ENCODE peak calls at places on chromosomes 6 and 20, in ten cellular contexts. One of them, this sample, is unnamed.

GRCh38 chr20:22974354-22974753 is 60.8 kb upstream of the SSTR4 start:
- DNase-seq in NCI-H526: no peak
- DNase-seq in T-cell: no peak
- DNase-seq in lung: no peak
- DNase-seq in NB4: peak; percentile 45
- DNase-seq in G401: no peak
- DNase-seq in Right ventricle myocardium superior: no peak
- DNase-seq in stimulated activated naive CD4-positive, alpha-beta T cell: no peak
- DNase-seq in SHP77: peak; percentile 10
- DNase-seq in activated T-cell treated with anti-CD3 and anti-CD28 coated beads for 48 hours: no peak
- DNase-seq in this sample: no peak

GRCh38 chr6:75802366-75802765 is 53.3 kb downstream of the MYO6 start:
- DNase-seq in NCI-H526: no peak
- DNase-seq in T-cell: no peak
- DNase-seq in lung: peak; percentile 36
- DNase-seq in NB4: no peak
- DNase-seq in G401: no peak
- DNase-seq in Right ventricle myocardium superior: no peak
- DNase-seq in stimulated activated naive CD4-positive, alpha-beta T cell: no peak
- DNase-seq in SHP77: no peak
- DNase-seq in activated T-cell treated with anti-CD3 and anti-CD28 coated beads for 48 hours: no peak
- DNase-seq in this sample: no peak

GRCh38 chr20:16760431-16761304 is 12.5 kb downstream of the OTOR start:
- DNase-seq in NCI-H526: no peak
- DNase-seq in T-cell: no peak
- DNase-seq in lung: no peak
- DNase-seq in NB4: no peak
- DNase-seq in G401: no peak
- DNase-seq in Right ventricle myocardium superior: no peak
- DNase-seq in stimulated activated naive CD4-positive, alpha-beta T cell: no peak
- DNase-seq in SHP77: no peak
- DNase-seq in activated T-cell treated with anti-CD3 and anti-CD28 coated beads for 48 hours: no peak
- DNase-seq in this sample: no peak

GRCh38 chr6:72787521-72788031 is 165.7 kb downstream of the KCNQ5 start:
- DNase-seq in NCI-H526: no peak
- DNase-seq in T-cell: no peak
- DNase-seq in lung: peak; percentile 29
- DNase-seq in NB4: no peak
- DNase-seq in G401: no peak
- DNase-seq in Right ventricle myocardium superior: no peak
- DNase-seq in stimulated activated naive CD4-positive, alpha-beta T cell: no peak
- DNase-seq in SHP77: no peak
- DNase-seq in activated T-cell treated with anti-CD3 and anti-CD28 coated beads for 48 hours: no peak
- DNase-seq in this sample: no peak

GRCh38 chr6:142255785-142256184 is 46.0 kb upstream of the ADGRG6 start:
- DNase-seq in NCI-H526: no peak
- DNase-seq in T-cell: no peak
- DNase-seq in lung: no peak
- DNase-seq in NB4: no peak
- DNase-seq in G401: no peak
- DNase-seq in Right ventricle myocardium superior: no peak
- DNase-seq in stimulated activated naive CD4-positive, alpha-beta T cell: no peak
- DNase-seq in SHP77: no peak
- DNase-seq in activated T-cell treated with anti-CD3 and anti-CD28 coated beads for 48 hours: no peak
- DNase-seq in this sample: no peak

GRCh38 chr6:159941286-159942113 is 27.4 kb upstream of the IGF2R start:
- DNase-seq in NCI-H526: peak; percentile 54
- DNase-seq in T-cell: peak; percentile 14
- DNase-seq in lung: no peak
- DNase-seq in NB4: peak; percentile 75
- DNase-seq in G401: peak; percentile 29
- DNase-seq in Right ventricle myocardium superior: no peak
- DNase-seq in stimulated activated naive CD4-positive, alpha-beta T cell: peak; percentile 38
- DNase-seq in SHP77: no peak
- DNase-seq in activated T-cell treated with anti-CD3 and anti-CD28 coated beads for 48 hours: no peak
- DNase-seq in this sample: peak; percentile 80

GRCh38 chr20:38132910-38133501 is 32.1 kb downstream of the TGM2 start:
- DNase-seq in NCI-H526: no peak
- DNase-seq in T-cell: no peak
- DNase-seq in lung: no peak
- DNase-seq in NB4: no peak
- DNase-seq in G401: no peak
- DNase-seq in Right ventricle myocardium superior: no peak
- DNase-seq in stimulated activated naive CD4-positive, alpha-beta T cell: no peak
- DNase-seq in SHP77: no peak
- DNase-seq in activated T-cell treated with anti-CD3 and anti-CD28 coated beads for 48 hours: no peak
- DNase-seq in this sample: no peak

GRCh38 chr6:30542915-30543314 is 13.4 kb downstream of the GNL1 start:
- DNase-seq in NCI-H526: no peak
- DNase-seq in T-cell: no peak
- DNase-seq in lung: no peak
- DNase-seq in NB4: no peak
- DNase-seq in G401: no peak
- DNase-seq in Right ventricle myocardium superior: no peak
- DNase-seq in stimulated activated naive CD4-positive, alpha-beta T cell: no peak
- DNase-seq in SHP77: no peak
- DNase-seq in activated T-cell treated with anti-CD3 and anti-CD28 coated beads for 48 hours: no peak
- DNase-seq in this sample: no peak

GRCh38 chr6:150684715-150685459 is 85.2 kb downstream of the PLEKHG1 start:
- DNase-seq in NCI-H526: no peak
- DNase-seq in T-cell: no peak
- DNase-seq in lung: no peak
- DNase-seq in NB4: no peak
- DNase-seq in G401: no peak
- DNase-seq in Right ventricle myocardium superior: no peak
- DNase-seq in stimulated activated naive CD4-positive, alpha-beta T cell: no peak
- DNase-seq in SHP77: no peak
- DNase-seq in activated T-cell treated with anti-CD3 and anti-CD28 coated beads for 48 hours: no peak
- DNase-seq in this sample: no peak

GRCh38 chr20:8144282-8145245 is 12.5 kb downstream of the PLCB1 start:
- DNase-seq in NCI-H526: no peak
- DNase-seq in T-cell: no peak
- DNase-seq in lung: no peak
- DNase-seq in NB4: peak; percentile 81
- DNase-seq in G401: no peak
- DNase-seq in Right ventricle myocardium superior: no peak
- DNase-seq in stimulated activated naive CD4-positive, alpha-beta T cell: no peak
- DNase-seq in SHP77: no peak
- DNase-seq in activated T-cell treated with anti-CD3 and anti-CD28 coated beads for 48 hours: no peak
- DNase-seq in this sample: peak; percentile 67

GRCh38 chr20:37161830-37162549 is 17.1 kb upstream of the RPN2 start:
- DNase-seq in NCI-H526: no peak
- DNase-seq in T-cell: no peak
- DNase-seq in lung: no peak
- DNase-seq in NB4: no peak
- DNase-seq in G401: no peak
- DNase-seq in Right ventricle myocardium superior: no peak
- DNase-seq in stimulated activated naive CD4-positive, alpha-beta T cell: no peak
- DNase-seq in SHP77: no peak
- DNase-seq in activated T-cell treated with anti-CD3 and anti-CD28 coated beads for 48 hours: no peak
- DNase-seq in this sample: no peak

GRCh38 chr20:64056639-64056888 is 6.4 kb upstream of the TCEA2 start:
- DNase-seq in NCI-H526: no peak
- DNase-seq in T-cell: no peak
- DNase-seq in lung: no peak
- DNase-seq in NB4: no peak
- DNase-seq in G401: no peak
- DNase-seq in Right ventricle myocardium superior: no peak
- DNase-seq in stimulated activated naive CD4-positive, alpha-beta T cell: no peak
- DNase-seq in SHP77: no peak
- DNase-seq in activated T-cell treated with anti-CD3 and anti-CD28 coated beads for 48 hours: no peak
- DNase-seq in this sample: no peak

GRCh38 chr6:112579601-112580000 is 232.5 kb downstream of the RFPL4B start:
- DNase-seq in NCI-H526: no peak
- DNase-seq in T-cell: no peak
- DNase-seq in lung: no peak
- DNase-seq in NB4: no peak
- DNase-seq in G401: no peak
- DNase-seq in Right ventricle myocardium superior: no peak
- DNase-seq in stimulated activated naive CD4-positive, alpha-beta T cell: no peak
- DNase-seq in SHP77: no peak
- DNase-seq in activated T-cell treated with anti-CD3 and anti-CD28 coated beads for 48 hours: no peak
- DNase-seq in this sample: no peak

GRCh38 chr6:7731289-7731688 is 5.4 kb downstream of the BMP6 start:
- DNase-seq in NCI-H526: no peak
- DNase-seq in T-cell: no peak
- DNase-seq in lung: no peak
- DNase-seq in NB4: peak; percentile 19
- DNase-seq in G401: no peak
- DNase-seq in Right ventricle myocardium superior: no peak
- DNase-seq in stimulated activated naive CD4-positive, alpha-beta T cell: no peak
- DNase-seq in SHP77: no peak
- DNase-seq in activated T-cell treated with anti-CD3 and anti-CD28 coated beads for 48 hours: no peak
- DNase-seq in this sample: no peak

GRCh38 chr20:57211949-57212889 is 54.2 kb downstream of the BMP7 start:
- DNase-seq in NCI-H526: no peak
- DNase-seq in T-cell: no peak
- DNase-seq in lung: no peak
- DNase-seq in NB4: no peak
- DNase-seq in G401: peak; percentile 14
- DNase-seq in Right ventricle myocardium superior: peak; percentile 69
- DNase-seq in stimulated activated naive CD4-positive, alpha-beta T cell: no peak
- DNase-seq in SHP77: peak; percentile 27
- DNase-seq in activated T-cell treated with anti-CD3 and anti-CD28 coated beads for 48 hours: no peak
- DNase-seq in this sample: no peak

This sample was measured in MV-4-11.